ENCODE peak calls at places on chromosomes 3 and 15, in five cellular contexts. S is heart right ventricle; J is uterus; G is CD4-positive, CD25-positive, alpha-beta regulatory T cell; C is transverse colon. L is an unnamed sample.

GRCh38 chr3:130085881-130086280 is 4.2 kb downstream of the ALG1L2 start:
- DNase-seq in G (no peak), S (no peak), J (no peak), C (no peak), L (no peak)

GRCh38 chr15:90114451-90114901 is 12.2 kb upstream of the IDH2 start:
- DNase-seq in S (no peak), J (no peak), G (no peak), C (no peak), L (no peak)

GRCh38 chr15:59941612-59942011 is 62.5 kb upstream of the FOXB1 start:
- DNase-seq in S (no peak), C (no peak), G (no peak), J (no peak), L (no peak)

GRCh38 chr3:59547874-59548273 is 498.0 kb upstream of the CFAP20DC start:
- DNase-seq in J (no peak), G (no peak), S (no peak), C (no peak), L (no peak)

GRCh38 chr3:17432237-17432636 is 310.2 kb downstream of the TBC1D5 start:
- DNase-seq in G (no peak), C (no peak), S (no peak), J (no peak), L (peak; percentile 23)

GRCh38 chr3:65035231-65035630 is 347.4 kb upstream of the ADAMTS9 start:
- DNase-seq in J (no peak), G (no peak), S (peak; percentile 10), C (no peak), L (no peak)

GRCh38 chr3:54215521-54215920 is 93.2 kb downstream of the CACNA2D3 start:
- DNase-seq in S (no peak), J (no peak), G (no peak), C (no peak), L (no peak)

GRCh38 chr3:15637131-15637951 is 35.8 kb downstream of the BTD start:
- DNase-seq in G (no peak), J (no peak), S (no peak), C (no peak), L (no peak)

GRCh38 chr3:133256787-133257483 is 142.9 kb upstream of the BFSP2 start:
- DNase-seq in S (no peak), C (no peak), G (peak; percentile 4), J (no peak), L (no peak)

GRCh38 chr15:90790057-90790456 is 72.9 kb downstream of the BLM start:
- DNase-seq in J (no peak), G (no peak), C (no peak), S (no peak), L (no peak)

GRCh38 chr3:42892169-42892568 is 13.8 kb upstream of the ZNF662 start:
- DNase-seq in J (no peak), G (no peak), S (no peak), C (no peak), L (no peak)

GRCh38 chr3:194871864-194872668 is 186.4 kb downstream of the FAM43A start:
- DNase-seq in G (no peak), S (no peak), C (peak; percentile 76), J (no peak), L (no peak)

GRCh38 chr3:87873136-87873535 is 185.7 kb downstream of the CGGBP1 start:
- DNase-seq in G (no peak), S (no peak), C (no peak), J (no peak), L (no peak)

GRCh38 chr3:42159706-42160472 is 68.7 kb downstream of the TRAK1 start:
- DNase-seq in C (peak; percentile 87), G (peak; percentile 88), S (no peak), J (no peak), L (peak; percentile 89)

GRCh38 chr3:127140501-127141460 is 52.1 kb upstream of the PRR23E start:
- DNase-seq in S (no peak), C (no peak), G (no peak), J (no peak), L (no peak)

GRCh38 chr15:57090460-57090859 is 172.0 kb downstream of the TCF12 start:
- DNase-seq in J (no peak), G (no peak), C (no peak), S (no peak), L (peak; percentile 47)

GRCh38 chr3:71087109-71088018 is 496.2 kb downstream of the FOXP1 start:
- DNase-seq in S (no peak), J (no peak), G (peak; percentile 86), C (no peak), L (no peak)

GRCh38 chr3:55549172-55549571 is 62.1 kb upstream of the WNT5A start:
- DNase-seq in S (no peak), C (no peak), G (no peak), J (no peak), L (peak; percentile 30)

GRCh38 chr3:25594007-25594502 is 70.7 kb downstream of the TOP2B start:
- DNase-seq in J (peak; percentile 42), S (peak; percentile 27), G (peak; percentile 57), C (no peak), L (peak; percentile 56)

GRCh38 chr3:115819785-115820384 is 196.6 kb downstream of the GAP43 start:
- DNase-seq in S (peak; percentile 77), C (peak; percentile 66), J (peak; percentile 75), G (peak; percentile 83), L (peak; percentile 88)

GRCh38 chr15:66095871-66096710 is 157.5 kb downstream of the MEGF11 start:
- DNase-seq in S (no peak), G (no peak), C (no peak), J (no peak), L (no peak)

GRCh38 chr3:32455609-32456428 is 46.8 kb downstream of the CMTM6 start:
- DNase-seq in G (peak; percentile 70), J (no peak), S (no peak), C (no peak), L (no peak)

DNA sequence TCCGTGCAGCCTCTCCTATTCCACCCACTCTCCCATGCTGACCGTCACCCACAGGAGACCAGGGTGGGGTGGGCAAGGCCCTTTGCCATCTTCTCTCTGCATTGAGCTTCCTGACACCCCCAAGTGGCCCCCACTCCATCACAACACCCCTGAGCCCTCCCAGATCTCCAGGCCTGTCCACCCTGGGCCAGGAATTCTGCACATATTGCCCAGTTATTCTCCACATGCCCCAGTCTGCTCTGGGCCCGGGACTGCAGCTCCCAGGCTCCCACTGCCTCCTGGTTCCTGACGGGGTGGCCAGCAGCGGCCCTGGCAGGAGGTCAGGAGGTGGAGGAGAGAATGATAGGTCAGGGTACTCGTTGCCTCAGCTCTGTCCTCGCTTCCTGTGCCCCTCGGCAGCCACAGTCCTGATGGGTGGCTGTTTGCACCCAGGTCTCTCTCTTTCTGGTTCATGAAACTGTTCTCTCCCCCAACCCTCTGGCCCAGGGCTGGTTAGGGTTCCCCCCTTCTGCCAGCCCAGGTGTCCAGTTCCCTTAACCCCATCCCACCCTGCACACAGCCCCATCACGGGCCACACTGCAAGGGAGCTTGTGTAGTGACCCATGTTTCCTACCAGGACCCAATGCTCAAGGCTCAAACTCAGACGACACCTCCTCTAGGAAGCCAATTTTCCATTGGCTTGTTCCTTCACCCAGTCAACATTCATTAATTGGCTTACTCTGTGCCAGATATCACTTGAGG is 47.3 kb downstream of the IQSEC1 start:
- DNase-seq in C (no peak), J (no peak), G (no peak), S (no peak), L (no peak)
- H3K27ac ChIP-seq in C (no peak overlapping the region), J (no peak overlapping the region), G (no peak overlapping the region), S (no peak overlapping the region), L (no peak overlapping the region)

GRCh38 chr3:37321260-37321852 is 147.0 kb upstream of the LRRFIP2 start:
- DNase-seq in S (no peak), G (no peak), J (no peak), C (no peak), L (peak; percentile 19)

GRCh38 chr3:37324752-37325407 is 150.5 kb upstream of the LRRFIP2 start:
- DNase-seq in J (no peak), C (no peak), S (no peak), G (no peak), L (peak; percentile 42)

GRCh38 chr3:37321863-37322262 is 147.5 kb upstream of the LRRFIP2 start:
- DNase-seq in G (no peak), C (no peak), S (no peak), J (no peak), L (no peak)

GRCh38 chr3:37319784-37320183 is 145.4 kb upstream of the LRRFIP2 start:
- DNase-seq in J (no peak), S (no peak), C (no peak), G (no peak), L (no peak)

DNA sequence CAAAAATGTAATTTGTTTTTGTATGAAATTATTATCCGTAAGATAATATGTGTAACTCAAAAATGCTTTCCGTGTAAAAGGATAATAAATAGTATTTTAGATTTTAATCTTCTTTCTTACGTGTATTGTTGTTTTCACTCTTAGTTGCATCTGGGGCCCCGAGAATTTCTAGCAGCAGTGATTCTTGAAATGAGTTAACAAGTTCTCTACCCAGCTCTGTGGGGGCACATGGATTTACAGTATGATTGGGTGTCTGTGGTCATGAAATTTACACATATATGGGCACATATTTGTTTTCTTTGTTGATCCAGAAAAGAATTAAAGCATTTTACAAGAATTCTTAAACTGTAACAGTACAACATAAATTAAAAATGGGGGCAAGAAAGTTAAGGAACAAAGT is 145.9 kb upstream of the LRRFIP2 start:
- DNase-seq in G (peak; percentile 42), S (no peak), C (no peak), J (no peak), L (no peak)
- H3K36me3 ChIP-seq in G (peaks cover 85% of the 10 kb centered on the region), S (peaks cover 18% of the 10 kb centered on the region), C (no peaks in the 10 kb centered on the region), J (no peaks in the 10 kb centered on the region), L (peaks cover 64% of the 10 kb centered on the region)

DNA sequence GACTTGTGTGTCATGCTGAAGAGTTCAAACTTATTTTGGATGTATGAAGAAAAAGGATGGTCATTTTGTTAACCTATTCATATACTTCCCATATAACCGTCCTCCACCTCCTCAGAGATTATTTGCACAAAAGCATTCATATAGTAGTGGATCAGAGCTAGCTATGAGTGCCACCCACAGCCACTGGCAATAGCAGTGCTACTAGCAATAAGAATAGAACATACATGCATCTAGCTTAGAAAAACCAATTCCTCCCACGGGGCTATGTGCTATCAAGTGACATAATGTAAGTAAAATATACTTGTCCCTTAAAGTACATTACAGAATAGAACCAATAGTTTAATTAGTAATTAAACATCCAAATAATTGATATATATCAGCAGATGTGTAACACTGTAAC is 10.3 kb upstream of the ZBED2 start:
- DNase-seq in S (no peak), G (no peak), J (no peak), C (no peak), L (no peak)
- H3K27ac ChIP-seq in S (no peak overlapping the region), G (no peak overlapping the region), J (no peak overlapping the region), C (no peak overlapping the region), L (no peak overlapping the region)

DNA sequence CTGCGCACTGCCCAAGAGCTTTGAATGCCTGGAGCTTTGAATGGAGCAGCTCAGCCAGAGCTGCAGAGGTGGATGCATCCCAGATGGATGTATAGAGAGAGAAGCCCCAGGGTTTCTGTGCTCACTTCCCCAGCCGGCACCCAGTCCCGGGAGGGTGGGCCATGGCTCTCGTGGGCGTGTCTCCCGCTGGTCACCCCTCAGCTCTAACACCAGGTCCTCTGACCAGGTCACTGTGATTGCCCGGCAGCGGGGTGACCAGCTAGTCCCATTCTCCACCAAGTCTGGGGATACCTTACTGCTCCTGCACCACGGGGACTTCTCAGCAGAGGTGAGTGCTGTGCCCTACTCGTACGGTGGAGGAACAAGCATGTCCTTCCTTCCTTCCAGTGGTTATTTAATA is 10.7 kb downstream of the TMEM43 start:
- DNase-seq in G (no peak), J (no peak), S (no peak), C (no peak), L (no peak)
- H3K36me3 ChIP-seq in G (peaks cover 77% of the 10 kb centered on the region), J (no peaks in the 10 kb centered on the region), S (peaks cover 49% of the 10 kb centered on the region), C (no peaks in the 10 kb centered on the region), L (peaks cover 29% of the 10 kb centered on the region)

DNA sequence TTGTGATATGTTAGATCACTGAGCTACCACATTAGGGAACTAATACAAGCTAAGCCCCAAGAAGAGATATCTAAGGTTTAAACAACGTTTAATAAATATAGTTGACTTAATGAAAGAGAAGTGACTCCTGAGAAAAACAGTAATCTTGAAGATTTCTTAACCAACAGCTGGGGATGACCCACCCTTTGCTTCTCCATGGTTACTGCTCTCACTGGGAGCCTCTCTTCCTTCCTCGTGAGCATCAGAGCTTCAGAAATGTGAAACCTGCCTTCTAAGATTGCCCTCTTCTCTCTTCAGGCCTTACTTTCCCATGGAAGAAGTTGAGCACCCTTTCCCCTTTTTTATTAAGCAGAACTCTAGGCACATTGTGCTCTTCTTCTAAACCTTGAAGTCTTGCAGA is 132.2 kb upstream of the NR2E3 start:
- DNase-seq in G (no peak), J (no peak), C (no peak), S (no peak), L (no peak)
- H3K27ac ChIP-seq in G (no peak overlapping the region), J (peak overlapping the region; percentile 80), C (peak overlapping the region; percentile 68), S (peak overlapping the region; percentile 79), L (no peak overlapping the region)